ENCODE peak calls at places on chromosomes 5 and 9, in nine cellular contexts. One of them, this sample, is unnamed.

GRCh38 chr5:80151890-80152289 is 104.0 kb downstream of the SERINC5 start:
- DNase-seq in uterus: no peak
- DNase-seq in neural progenitor cell: no peak
- DNase-seq in RWPE2: no peak
- DNase-seq in mucosa of descending colon: no peak
- DNase-seq in CD8-positive, alpha-beta T cell: no peak
- DNase-seq in heart left ventricle: no peak
- DNase-seq in cardiac muscle cell: no peak
- DNase-seq in GM23248: no peak
- DNase-seq in this sample: no peak

GRCh38 chr9:79129865-79130480 is 441.8 kb upstream of the TLE4 start:
- DNase-seq in neural progenitor cell: peak; percentile 54
- DNase-seq in heart left ventricle: no peak
- DNase-seq in mucosa of descending colon: peak; percentile 69
- DNase-seq in cardiac muscle cell: peak; percentile 72
- DNase-seq in CD8-positive, alpha-beta T cell: peak; percentile 13
- DNase-seq in RWPE2: no peak
- DNase-seq in GM23248: peak; percentile 69
- DNase-seq in uterus: peak; percentile 14
- DNase-seq in this sample: peak; percentile 71

GRCh38 chr5:168793844-168794837 is 215.0 kb upstream of the PANK3 start:
- DNase-seq in CD8-positive, alpha-beta T cell: no peak
- DNase-seq in GM23248: peak; percentile 86
- DNase-seq in mucosa of descending colon: peak; percentile 23
- DNase-seq in neural progenitor cell: no peak
- DNase-seq in RWPE2: no peak
- DNase-seq in uterus: peak; percentile 37
- DNase-seq in cardiac muscle cell: peak; percentile 65
- DNase-seq in heart left ventricle: no peak
- DNase-seq in this sample: no peak

GRCh38 chr5:167852515-167852914 is 438.9 kb upstream of the WWC1 start:
- DNase-seq in uterus: no peak
- DNase-seq in mucosa of descending colon: no peak
- DNase-seq in RWPE2: no peak
- DNase-seq in GM23248: no peak
- DNase-seq in CD8-positive, alpha-beta T cell: no peak
- DNase-seq in heart left ventricle: no peak
- DNase-seq in cardiac muscle cell: no peak
- DNase-seq in neural progenitor cell: no peak
- DNase-seq in this sample: no peak

GRCh38 chr9:89555426-89556375 is 49.1 kb upstream of the GADD45G start:
- DNase-seq in RWPE2: no peak
- DNase-seq in cardiac muscle cell: peak; percentile 27
- DNase-seq in heart left ventricle: no peak
- DNase-seq in CD8-positive, alpha-beta T cell: no peak
- DNase-seq in mucosa of descending colon: no peak
- DNase-seq in neural progenitor cell: no peak
- DNase-seq in uterus: no peak
- DNase-seq in GM23248: no peak
- DNase-seq in this sample: no peak

GRCh38 chr9:128093016-128093415 is 25.0 kb downstream of the SLC25A25 start:
- DNase-seq in neural progenitor cell: no peak
- DNase-seq in uterus: no peak
- DNase-seq in mucosa of descending colon: no peak
- DNase-seq in GM23248: no peak
- DNase-seq in cardiac muscle cell: no peak
- DNase-seq in CD8-positive, alpha-beta T cell: no peak
- DNase-seq in heart left ventricle: no peak
- DNase-seq in RWPE2: no peak
- DNase-seq in this sample: no peak

GRCh38 chr9:132460240-132460639 is 50.2 kb downstream of the CFAP77 start:
- DNase-seq in neural progenitor cell: no peak
- DNase-seq in heart left ventricle: no peak
- DNase-seq in cardiac muscle cell: no peak
- DNase-seq in uterus: no peak
- DNase-seq in GM23248: no peak
- DNase-seq in CD8-positive, alpha-beta T cell: no peak
- DNase-seq in mucosa of descending colon: no peak
- DNase-seq in RWPE2: no peak
- DNase-seq in this sample: no peak

GRCh38 chr5:150389759-150390256 is 22.9 kb downstream of the CD74 start:
- DNase-seq in uterus: no peak
- DNase-seq in cardiac muscle cell: no peak
- DNase-seq in GM23248: no peak
- DNase-seq in heart left ventricle: no peak
- DNase-seq in RWPE2: no peak
- DNase-seq in neural progenitor cell: no peak
- DNase-seq in mucosa of descending colon: no peak
- DNase-seq in CD8-positive, alpha-beta T cell: no peak
- DNase-seq in this sample: no peak

GRCh38 chr5:112216140-112216539 is 202.9 kb downstream of the EPB41L4A start:
- DNase-seq in mucosa of descending colon: no peak
- DNase-seq in GM23248: no peak
- DNase-seq in CD8-positive, alpha-beta T cell: no peak
- DNase-seq in uterus: no peak
- DNase-seq in heart left ventricle: no peak
- DNase-seq in neural progenitor cell: no peak
- DNase-seq in RWPE2: no peak
- DNase-seq in cardiac muscle cell: no peak
- DNase-seq in this sample: no peak

DNA sequence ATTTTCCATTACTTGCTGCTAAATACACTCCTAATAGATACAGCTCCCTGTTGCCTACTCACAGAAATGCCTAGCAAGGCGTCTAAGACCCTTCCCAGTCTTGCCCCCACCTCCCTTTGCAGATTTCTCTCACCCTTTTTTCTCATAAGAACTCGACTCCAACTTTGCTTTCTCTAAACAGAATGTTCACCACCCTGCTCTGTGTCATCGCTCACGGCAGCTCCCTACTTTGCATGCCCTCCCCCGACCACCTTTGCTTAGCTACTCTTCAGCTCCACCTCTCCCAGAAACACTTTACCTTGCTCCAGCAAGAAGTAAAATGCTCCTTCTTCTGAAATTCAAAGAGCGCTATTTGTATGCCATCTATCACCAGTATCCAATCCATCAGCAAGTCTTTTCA is 15.2 kb upstream of the PPP1R2B start:
- DNase-seq in CD8-positive, alpha-beta T cell: no peak
- DNase-seq in RWPE2: no peak
- DNase-seq in cardiac muscle cell: no peak
- DNase-seq in neural progenitor cell: no peak
- DNase-seq in GM23248: no peak
- DNase-seq in uterus: no peak
- DNase-seq in mucosa of descending colon: no peak
- DNase-seq in heart left ventricle: no peak
- DNase-seq in this sample: no peak
- H3K4me1 ChIP-seq in CD8-positive, alpha-beta T cell: no peaks in the 10 kb centered on the region
- H3K4me1 ChIP-seq in RWPE2: no peaks in the 10 kb centered on the region
- H3K4me1 ChIP-seq in cardiac muscle cell: peaks cover 7% of the 10 kb centered on the region
- H3K4me1 ChIP-seq in neural progenitor cell: no peaks in the 10 kb centered on the region
- H3K4me1 ChIP-seq in GM23248: no peaks in the 10 kb centered on the region
- H3K4me1 ChIP-seq in uterus: no peaks in the 10 kb centered on the region
- H3K4me1 ChIP-seq in mucosa of descending colon: no peaks in the 10 kb centered on the region
- H3K4me1 ChIP-seq in heart left ventricle: no peaks in the 10 kb centered on the region
- H3K4me1 ChIP-seq in this sample: no peaks in the 10 kb centered on the region

DNA sequence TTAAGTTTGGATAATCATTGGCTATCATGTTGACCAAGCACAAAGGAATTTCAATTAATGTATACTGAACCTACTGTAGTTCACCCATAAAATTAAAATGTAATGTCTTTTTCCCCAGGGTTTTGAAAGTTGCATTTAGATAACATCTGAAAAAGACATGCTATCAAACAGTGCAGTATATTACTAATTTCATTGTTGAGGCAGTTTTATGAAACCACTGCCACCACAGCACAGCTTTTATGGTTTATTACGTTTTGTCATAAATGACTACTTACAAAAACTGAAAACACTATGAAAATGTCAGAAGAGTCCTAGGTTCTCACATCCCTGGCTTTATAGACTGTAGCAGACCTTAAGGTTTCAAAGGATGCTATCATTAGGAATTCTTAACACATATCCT is 32.0 kb upstream of the HAPLN1 start:
- DNase-seq in mucosa of descending colon: no peak
- DNase-seq in heart left ventricle: no peak
- DNase-seq in CD8-positive, alpha-beta T cell: no peak
- DNase-seq in neural progenitor cell: no peak
- DNase-seq in uterus: no peak
- DNase-seq in RWPE2: no peak
- DNase-seq in GM23248: no peak
- DNase-seq in cardiac muscle cell: no peak
- DNase-seq in this sample: no peak
- H3K4me1 ChIP-seq in mucosa of descending colon: no peaks in the 10 kb centered on the region
- H3K4me1 ChIP-seq in heart left ventricle: no peaks in the 10 kb centered on the region
- H3K4me1 ChIP-seq in CD8-positive, alpha-beta T cell: no peaks in the 10 kb centered on the region
- H3K4me1 ChIP-seq in neural progenitor cell: no peaks in the 10 kb centered on the region
- H3K4me1 ChIP-seq in uterus: no peaks in the 10 kb centered on the region
- H3K4me1 ChIP-seq in RWPE2: no peaks in the 10 kb centered on the region
- H3K4me1 ChIP-seq in GM23248: no peaks in the 10 kb centered on the region
- H3K4me1 ChIP-seq in cardiac muscle cell: no peaks in the 10 kb centered on the region
- H3K4me1 ChIP-seq in this sample: no peaks in the 10 kb centered on the region

GRCh38 chr9:35114113-35114847 is 1.4 kb downstream of the ATOSB start:
- DNase-seq in RWPE2: peak; percentile 97
- DNase-seq in cardiac muscle cell: peak; percentile 97
- DNase-seq in heart left ventricle: peak; percentile 86
- DNase-seq in uterus: peak; percentile 80
- DNase-seq in GM23248: peak; percentile 98
- DNase-seq in CD8-positive, alpha-beta T cell: peak; percentile 67
- DNase-seq in mucosa of descending colon: peak; percentile 82
- DNase-seq in neural progenitor cell: peak; percentile 98
- DNase-seq in this sample: peak; percentile 81
- H3K4me1 ChIP-seq in RWPE2: peaks cover 23% of the 10 kb centered on the region
- H3K4me1 ChIP-seq in cardiac muscle cell: peaks cover 28% of the 10 kb centered on the region
- H3K4me1 ChIP-seq in heart left ventricle: peaks cover 63% of the 10 kb centered on the region
- H3K4me1 ChIP-seq in uterus: peaks cover 10% of the 10 kb centered on the region
- H3K4me1 ChIP-seq in GM23248: peaks cover 44% of the 10 kb centered on the region
- H3K4me1 ChIP-seq in CD8-positive, alpha-beta T cell: peaks cover 49% of the 10 kb centered on the region
- H3K4me1 ChIP-seq in mucosa of descending colon: peaks cover 38% of the 10 kb centered on the region
- H3K4me1 ChIP-seq in neural progenitor cell: peaks cover 23% of the 10 kb centered on the region
- H3K4me1 ChIP-seq in this sample: peaks cover 47% of the 10 kb centered on the region

DNA sequence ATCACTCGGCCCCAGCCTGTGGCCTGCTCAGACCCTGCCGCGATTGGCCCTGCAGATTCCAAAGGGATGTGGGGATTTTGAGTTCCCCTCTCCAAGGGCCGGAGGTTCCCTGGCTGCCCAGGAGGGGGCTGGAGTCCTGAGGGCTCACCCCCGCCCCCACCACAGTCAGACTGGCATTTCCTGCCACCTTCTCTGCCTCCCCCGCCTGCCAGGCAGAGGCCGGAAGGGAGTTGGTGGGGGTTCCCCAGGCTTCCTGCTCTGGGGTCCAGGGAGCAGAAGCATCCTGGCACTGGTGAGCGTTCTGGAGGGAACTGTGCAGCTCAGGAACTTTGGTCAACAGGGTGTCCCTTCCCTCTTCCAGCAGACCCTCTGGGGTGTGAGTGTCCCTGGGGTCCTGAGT is 70.6 kb downstream of the RXRA start:
- DNase-seq in uterus: no peak
- DNase-seq in heart left ventricle: no peak
- DNase-seq in cardiac muscle cell: no peak
- DNase-seq in RWPE2: no peak
- DNase-seq in CD8-positive, alpha-beta T cell: peak; percentile 61
- DNase-seq in mucosa of descending colon: no peak
- DNase-seq in GM23248: no peak
- DNase-seq in neural progenitor cell: no peak
- DNase-seq in this sample: no peak
- H3K4me1 ChIP-seq in uterus: peaks cover 15% of the 10 kb centered on the region
- H3K4me1 ChIP-seq in heart left ventricle: peaks cover 91% of the 10 kb centered on the region
- H3K4me1 ChIP-seq in cardiac muscle cell: no peaks in the 10 kb centered on the region
- H3K4me1 ChIP-seq in RWPE2: no peaks in the 10 kb centered on the region
- H3K4me1 ChIP-seq in CD8-positive, alpha-beta T cell: peaks cover 52% of the 10 kb centered on the region
- H3K4me1 ChIP-seq in mucosa of descending colon: peaks cover 3% of the 10 kb centered on the region
- H3K4me1 ChIP-seq in GM23248: peaks cover 11% of the 10 kb centered on the region
- H3K4me1 ChIP-seq in neural progenitor cell: no peaks in the 10 kb centered on the region
- H3K4me1 ChIP-seq in this sample: peaks cover 50% of the 10 kb centered on the region

GRCh38 chr9:137190315-137190853 is 1.9 kb downstream of the SSNA1 start:
- DNase-seq in mucosa of descending colon: no peak
- DNase-seq in cardiac muscle cell: no peak
- DNase-seq in RWPE2: no peak
- DNase-seq in heart left ventricle: no peak
- DNase-seq in CD8-positive, alpha-beta T cell: no peak
- DNase-seq in GM23248: no peak
- DNase-seq in neural progenitor cell: no peak
- DNase-seq in uterus: no peak
- DNase-seq in this sample: no peak
- H3K4me1 ChIP-seq in mucosa of descending colon: peaks cover 58% of the 10 kb centered on the region
- H3K4me1 ChIP-seq in cardiac muscle cell: peaks cover 18% of the 10 kb centered on the region
- H3K4me1 ChIP-seq in RWPE2: peaks cover 14% of the 10 kb centered on the region
- H3K4me1 ChIP-seq in heart left ventricle: peaks cover 84% of the 10 kb centered on the region
- H3K4me1 ChIP-seq in CD8-positive, alpha-beta T cell: peaks cover 34% of the 10 kb centered on the region
- H3K4me1 ChIP-seq in GM23248: peaks cover 16% of the 10 kb centered on the region
- H3K4me1 ChIP-seq in neural progenitor cell: peaks cover 5% of the 10 kb centered on the region
- H3K4me1 ChIP-seq in uterus: peaks cover 24% of the 10 kb centered on the region
- H3K4me1 ChIP-seq in this sample: peaks cover 7% of the 10 kb centered on the region